ENCODE peak calls at places on chromosomes 12 and 14, in seven cellular contexts. L, X, Y, Q, R, Z and D are unnamed samples.

GRCh38 chr12:117360551-117361311 is 695 bp downstream of the NOS1 start:
- DNase-seq in L (no peak), X (no peak), Y (no peak), Q (no peak), R (no peak), Z (peak; percentile 36), D (no peak)

GRCh38 chr14:57686317-57686716 is 179.6 kb downstream of the SLC35F4 start:
- DNase-seq in L (no peak), X (no peak), Y (no peak), Q (no peak), R (no peak), Z (no peak), D (no peak)

GRCh38 chr12:131783915-131784541 is 44.2 kb upstream of the MMP17 start:
- DNase-seq in L (peak; percentile 49), X (no peak), Y (no peak), Q (peak; percentile 84), R (peak; percentile 63), Z (peak; percentile 87), D (peak; percentile 76)

GRCh38 chr14:91317381-91318313 is 73.1 kb upstream of the GPR68 start:
- DNase-seq in L (peak; percentile 65), X (peak; percentile 81), Y (peak; percentile 98), Q (no peak), R (no peak), Z (peak; percentile 76), D (peak; percentile 90)

GRCh38 chr12:15558915-15559528 is 230.2 kb downstream of the EPS8 start:
- DNase-seq in L (no peak), X (no peak), Y (no peak), Q (peak; percentile 78), R (peak; percentile 87), Z (peak; percentile 48), D (peak; percentile 51)

GRCh38 chr14:72651081-72651480 is 242.8 kb downstream of the DPF3 start:
- DNase-seq in L (no peak), X (peak; percentile 15), Y (no peak), Q (peak; percentile 51), R (no peak), Z (no peak), D (no peak)

GRCh38 chr12:77847665-77848431 is 17.2 kb downstream of the NAV3 start:
- DNase-seq in L (peak; percentile 27), X (no peak), Y (no peak), Q (peak; percentile 97), R (peak; percentile 78), Z (no peak), D (peak; percentile 92)

GRCh38 chr12:131239384-131240094 is 285.8 kb downstream of the ADGRD1 start:
- DNase-seq in L (no peak), X (no peak), Y (no peak), Q (no peak), R (no peak), Z (no peak), D (no peak)

GRCh38 chr12:121620328-121620891 is 5.9 kb upstream of the ORAI1 start:
- DNase-seq in L (no peak), X (no peak), Y (no peak), Q (no peak), R (no peak), Z (no peak), D (no peak)

GRCh38 chr12:85280138-85280983 is at the start of gene ALX1:
- DNase-seq in L (no peak), X (peak; percentile 77), Y (no peak), Q (no peak), R (no peak), Z (peak; percentile 84), D (no peak)

GRCh38 chr14:100199240-100199860 is 39.6 kb upstream of the YY1 start:
- DNase-seq in L (no peak), X (no peak), Y (no peak), Q (no peak), R (no peak), Z (no peak), D (no peak)

GRCh38 chr14:34873591-34874385 is 1.4 kb downstream of the BAZ1A start:
- DNase-seq in L (peak; percentile 88), X (peak; percentile 72), Y (peak; percentile 84), Q (peak; percentile 59), R (no peak), Z (peak; percentile 95), D (peak; percentile 86)

GRCh38 chr14:34872822-34873590 is 2.2 kb downstream of the BAZ1A start:
- DNase-seq in L (peak; percentile 14), X (no peak), Y (no peak), Q (peak; percentile 40), R (no peak), Z (peak; percentile 30), D (peak; percentile 73)

GRCh38 chr14:34874386-34875030 is 652 bp downstream of the BAZ1A start:
- DNase-seq in L (peak; percentile 79), X (peak; percentile 42), Y (peak; percentile 72), Q (peak; percentile 11), R (no peak), Z (peak; percentile 68), D (peak; percentile 58)

GRCh38 chr14:34875031-34875922 is at the start of gene BAZ1A:
- DNase-seq in L (peak; percentile 74), X (peak; percentile 58), Y (peak; percentile 59), Q (peak; percentile 87), R (peak; percentile 59), Z (peak; percentile 96), D (peak; percentile 94)
- TF ChIP-seq CTCF in L (no peak), X (no peak), Y (no peak), Q (no peak), R (peak; percentile 13), Z (no peak), D (no peak)

DNA sequence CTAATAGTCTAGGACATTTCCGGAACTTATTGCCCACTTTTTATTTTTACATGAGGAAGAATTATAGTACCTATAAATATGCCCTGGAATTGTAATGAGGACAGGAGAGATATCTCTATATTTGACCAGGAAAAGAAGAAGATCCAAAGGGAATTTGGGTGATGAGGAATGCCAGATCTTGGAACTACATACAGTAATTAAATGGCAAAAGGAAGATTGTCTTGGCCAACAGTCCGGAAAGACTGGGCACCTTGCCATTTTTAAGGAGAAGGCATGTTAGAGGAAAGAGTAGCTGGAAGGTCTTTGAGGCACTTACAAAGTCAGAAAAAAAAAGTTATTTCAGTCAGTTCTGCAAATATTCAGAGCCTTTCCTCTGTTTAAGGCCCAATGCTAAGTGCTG is 616.4 kb downstream of the MED13L start:
- DNase-seq in L (no peak), X (no peak), Y (no peak), Q (no peak), R (peak; percentile 25), Z (no peak), D (peak; percentile 35)
- TF ChIP-seq CTCF in L (no peak), X (no peak), Y (no peak), Q (no peak), R (no peak), Z (no peak), D (no peak)

GRCh38 chr12:123263196-123263817 is 8.3 kb downstream of the CDK2AP1 start:
- DNase-seq in L (no peak), X (no peak), Y (no peak), Q (no peak), R (no peak), Z (peak; percentile 62), D (no peak)

GRCh38 chr12:123266679-123267277 is 4.9 kb downstream of the CDK2AP1 start:
- DNase-seq in L (no peak), X (no peak), Y (no peak), Q (no peak), R (no peak), Z (no peak), D (no peak)

GRCh38 chr12:123267335-123267920 is 4.2 kb downstream of the CDK2AP1 start:
- DNase-seq in L (no peak), X (no peak), Y (no peak), Q (no peak), R (no peak), Z (no peak), D (no peak)

GRCh38 chr12:123265851-123266678 is 5.6 kb downstream of the CDK2AP1 start:
- DNase-seq in L (no peak), X (no peak), Y (no peak), Q (no peak), R (no peak), Z (no peak), D (no peak)

GRCh38 chr12:123264642-123265041 is 7.0 kb downstream of the CDK2AP1 start:
- DNase-seq in L (no peak), X (no peak), Y (no peak), Q (no peak), R (no peak), Z (no peak), D (no peak)
- TF ChIP-seq CTCF in L (peak; percentile 47), X (no peak), Y (no peak), Q (no peak), R (peak; percentile 14), Z (peak; percentile 26), D (no peak)

GRCh38 chr14:50342211-50343080 is 30.3 kb downstream of the DMAC2L start:
- DNase-seq in L (peak; percentile 45), X (no peak), Y (peak; percentile 64), Q (peak; percentile 74), R (peak; percentile 59), Z (peak; percentile 59), D (peak; percentile 30)
- TF ChIP-seq CTCF in L (peak; percentile 37), X (no peak), Y (no peak), Q (peak; percentile 5), R (peak; percentile 64), Z (peak; percentile 42), D (peak; percentile 16)

DNA sequence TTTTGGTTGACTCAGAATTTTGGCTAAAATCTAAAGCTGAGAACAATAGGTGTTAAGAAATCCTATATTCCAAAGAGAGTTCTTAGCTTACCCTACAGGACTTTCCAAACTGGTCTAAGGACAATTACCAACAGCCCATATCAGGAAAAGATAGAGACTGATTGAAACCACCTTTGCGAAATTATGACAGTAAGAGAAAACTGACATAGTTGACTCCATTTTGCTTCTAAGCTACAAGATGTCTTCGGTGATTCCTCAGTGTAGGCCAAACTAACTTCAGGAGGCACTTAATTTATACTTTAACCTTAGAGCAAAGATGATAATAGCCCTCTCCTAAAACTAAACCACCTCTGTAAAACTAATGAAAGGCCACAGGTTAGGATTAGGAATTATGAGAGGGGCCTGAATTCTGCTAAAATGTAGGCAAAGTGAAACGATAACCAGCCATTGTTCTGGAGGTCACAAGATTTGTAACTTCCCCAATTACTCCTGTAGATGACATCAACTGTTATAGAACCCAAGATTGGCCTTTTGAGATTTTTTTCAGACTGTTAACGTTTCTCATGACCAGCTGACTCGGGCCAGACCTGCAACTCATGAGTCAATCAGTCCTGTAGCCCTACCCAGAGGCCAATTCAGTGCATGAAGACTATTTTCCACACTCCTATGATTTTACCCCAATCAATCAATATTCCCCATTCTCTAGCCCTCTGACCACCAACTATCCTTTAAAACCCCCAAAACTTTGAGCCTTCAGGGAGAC is 43.0 kb downstream of the KLRG1 start:
- DNase-seq in L (no peak), X (no peak), Y (no peak), Q (no peak), R (no peak), Z (no peak), D (no peak)
- TF ChIP-seq CTCF in L (peak; percentile 7), X (no peak), Y (no peak), Q (no peak), R (no peak), Z (no peak), D (no peak)

GRCh38 chr12:8499616-8500015 is 13.7 kb upstream of the CLEC4D start:
- DNase-seq in L (no peak), X (no peak), Y (no peak), Q (no peak), R (no peak), Z (no peak), D (no peak)
- TF ChIP-seq CTCF in L (no peak), X (no peak), Y (no peak), Q (no peak), R (no peak), Z (no peak), D (no peak)

GRCh38 chr12:74170645-74171477 is 366.8 kb upstream of the ATXN7L3B start:
- DNase-seq in L (no peak), X (no peak), Y (no peak), Q (no peak), R (no peak), Z (no peak), D (no peak)
- TF ChIP-seq CTCF in L (no peak), X (no peak), Y (no peak), Q (no peak), R (no peak), Z (no peak), D (no peak)